ENCODE peak calls at places on chromosomes 12 and 14, in nine cellular contexts. R is GM03348; U is stimulated activated CD4-positive, alpha-beta T cell treated with anti-CD3 and anti-CD28 coated beads, TNF-alpha, amount 100 ng/mL, for 48 hours; K is left ventricle myocardium inferior; C is activated CD4-positive, alpha-beta T cell treated with anti-CD3 and anti-CD28 coated beads, Interleukin-2, amount 50 U/mL, for 1 hour; A is GM04503; X is T-helper 2 cell; M is ACHN; H is Caco-2. O is an unnamed sample.

GRCh38 chr12:106446429-106447092 is 89.0 kb downstream of the POLR3B start:
- DNase-seq in A (no peak), X (no peak), C (no peak), R (no peak), U (no peak), H (no peak), K (no peak), M (no peak), O (no peak)

GRCh38 chr12:103783744-103784664 is 57.0 kb downstream of the NT5DC3 start:
- DNase-seq in C (no peak), U (no peak), H (no peak), K (no peak), M (peak), R (no peak), A (no peak), X (no peak), O (no peak)

GRCh38 chr14:90632868-90633267 is 183.4 kb downstream of the TTC7B start:
- DNase-seq in A (no peak), U (no peak), R (no peak), X (peak), M (no peak), H (no peak), K (no peak), C (no peak), O (no peak)

GRCh38 chr12:6345319-6346071 is 3.6 kb upstream of the TNFRSF1A start:
- DNase-seq in H (no peak), R (peak), U (no peak), C (no peak), X (no peak), M (peak), A (peak), K (no peak), O (no peak)

GRCh38 chr12:53985358-53985899 is 483 bp downstream of the HOXC10 start:
- DNase-seq in C (no peak), R (no peak), A (no peak), H (peak), X (no peak), M (peak), K (no peak), U (no peak), O (no peak)

GRCh38 chr14:67892466-67893120 is 73.0 kb downstream of the RAD51B start:
- DNase-seq in R (no peak), H (peak), A (no peak), U (no peak), K (no peak), C (no peak), M (no peak), X (no peak), O (no peak)

GRCh38 chr14:77372304-77372841 is 4.5 kb downstream of the TMED8 start:
- DNase-seq in C (no peak), H (peak), X (peak), U (no peak), R (no peak), K (no peak), M (peak), A (no peak), O (no peak)

GRCh38 chr12:122203968-122204828 is 689 bp downstream of the B3GNT4 start:
- DNase-seq in K (no peak), X (no peak), A (no peak), R (no peak), C (peak), U (no peak), H (no peak), M (no peak), O (no peak)

GRCh38 chr14:33435911-33436310 is 497.2 kb downstream of the NPAS3 start:
- DNase-seq in U (no peak), X (peak), R (peak), C (no peak), K (no peak), A (peak), M (peak), H (no peak), O (no peak)

GRCh38 chr14:104356738-104357688 is 218.6 kb downstream of the KIF26A start:
- DNase-seq in X (no peak), U (no peak), K (no peak), H (no peak), A (no peak), R (no peak), M (no peak), C (no peak), O (no peak)

GRCh38 chr14:101713641-101714349 is 47.7 kb upstream of the PPP2R5C start:
- DNase-seq in H (no peak), C (no peak), A (no peak), U (no peak), R (no peak), X (no peak), M (no peak), K (no peak), O (no peak)

GRCh38 chr12:6612247-6612646 is 5.1 kb upstream of the CHD4 start:
- DNase-seq in M (no peak), X (peak), H (no peak), K (no peak), A (no peak), C (no peak), U (no peak), R (no peak), O (no peak)

GRCh38 chr14:45610303-45610702 is 357.3 kb upstream of the MIS18BP1 start:
- DNase-seq in A (no peak), U (no peak), X (no peak), R (no peak), C (no peak), M (peak), H (no peak), K (no peak), O (no peak)

GRCh38 chr12:113259499-113259953 is 38.3 kb downstream of the TPCN1 start:
- DNase-seq in C (no peak), H (no peak), U (no peak), X (no peak), M (no peak), R (peak), A (peak), K (peak), O (no peak)

GRCh38 chr14:29536886-29537511 is 390.6 kb downstream of the PRKD1 start:
- DNase-seq in C (no peak), H (no peak), R (peak), K (no peak), M (peak), A (no peak), U (no peak), X (no peak), O (no peak)

GRCh38 chr14:59347915-59348314 is 117.3 kb downstream of the GPR135 start:
- DNase-seq in R (no peak), M (no peak), K (no peak), X (no peak), A (no peak), U (no peak), H (peak), C (no peak), O (peak)

GRCh38 chr14:80567905-80568512 is 356.7 kb upstream of the DIO2 start:
- DNase-seq in H (no peak), X (no peak), K (no peak), C (no peak), R (no peak), A (no peak), U (no peak), M (no peak), O (no peak)

GRCh38 chr12:100955139-100955538 is 160.6 kb downstream of the ANO4 start:
- DNase-seq in C (no peak), K (no peak), H (no peak), X (no peak), U (no peak), R (peak), A (no peak), M (peak), O (no peak)

GRCh38 chr14:32090686-32091085 is 13.6 kb downstream of the ARHGAP5 start:
- DNase-seq in U (no peak), H (no peak), X (no peak), R (no peak), A (no peak), K (no peak), M (no peak), C (no peak), O (no peak)

GRCh38 chr12:49347307-49348237 is 884 bp downstream of the DNAJC22 start:
- DNase-seq in A (no peak), M (peak), X (peak), C (peak), R (peak), H (peak), K (peak), U (peak), O (peak)

GRCh38 chr12:70074510-70074909 is 168.7 kb upstream of the CNOT2 start:
- DNase-seq in X (no peak), H (no peak), A (no peak), R (no peak), C (no peak), M (no peak), K (no peak), U (no peak), O (no peak)

GRCh38 chr12:90301734-90302133 is 593.1 kb upstream of the ATP2B1 start:
- DNase-seq in M (no peak), H (no peak), X (no peak), K (no peak), R (no peak), A (no peak), U (no peak), C (no peak), O (no peak)

GRCh38 chr12:48063530-48063929 is 42.3 kb downstream of the SENP1 start:
- DNase-seq in H (no peak), K (no peak), A (no peak), M (no peak), X (no peak), U (no peak), C (no peak), R (no peak), O (no peak)

GRCh38 chr14:26597136-26598080 is at the start of gene NOVA1:
- DNase-seq in X (peak), H (no peak), C (no peak), M (peak), K (peak), U (no peak), A (no peak), R (peak), O (peak)

GRCh38 chr14:50083467-50084337 is 32.7 kb downstream of the VCPKMT start:
- DNase-seq in C (peak), K (no peak), R (no peak), U (peak), H (no peak), M (no peak), A (no peak), X (peak), O (no peak)

GRCh38 chr12:115963030-115963480 is 314.4 kb downstream of the MED13L start:
- DNase-seq in K (no peak), H (no peak), R (peak), X (no peak), C (no peak), M (peak), A (no peak), U (no peak), O (no peak)

GRCh38 chr12:77983859-77984258 is 153.2 kb downstream of the NAV3 start:
- DNase-seq in U (no peak), C (no peak), A (no peak), R (no peak), H (no peak), M (no peak), X (no peak), K (no peak), O (no peak)

GRCh38 chr12:91224411-91224810 is 41.8 kb upstream of the DCN start:
- DNase-seq in X (no peak), K (no peak), H (no peak), C (no peak), R (no peak), M (no peak), A (no peak), U (no peak), O (no peak)

GRCh38 chr12:107844312-107844921 is 69.9 kb downstream of the ASCL4 start:
- DNase-seq in C (no peak), X (no peak), U (no peak), R (peak), H (no peak), M (peak), K (no peak), A (no peak), O (no peak)

GRCh38 chr12:121576851-121577391 is 3.9 kb downstream of the KDM2B start:
- DNase-seq in M (peak), X (no peak), A (peak), C (no peak), R (peak), U (no peak), H (no peak), K (no peak), O (no peak)

GRCh38 chr12:39127401-39127800 is 222.0 kb upstream of the CPNE8 start:
- DNase-seq in M (peak), U (no peak), C (no peak), X (no peak), K (no peak), R (no peak), A (peak), H (peak), O (no peak)

GRCh38 chr12:48973531-48973930 is 2.0 kb upstream of the WNT10B start:
- DNase-seq in K (peak), X (no peak), H (no peak), R (peak), C (no peak), U (no peak), M (no peak), A (no peak), O (peak)

GRCh38 chr14:24052656-24053547 is 1.1 kb downstream of the CARMIL3 start:
- DNase-seq in H (no peak), C (no peak), R (no peak), X (no peak), M (no peak), A (no peak), U (peak), K (no peak), O (no peak)